ENCODE peak calls at places on chromosomes 7 and 10, in six cellular contexts. One of them, this sample, is unnamed.

GRCh38 chr10:35933940-35934636 is 292.0 kb upstream of the FZD8 start:
- DNase-seq in IMR-90: no peak
- DNase-seq in thoracic aorta: no peak
- DNase-seq in fibroblast of the aortic adventitia: no peak
- DNase-seq in WTC11: no peak
- DNase-seq in Panc1: no peak
- DNase-seq in this sample: no peak

GRCh38 chr10:1048732-1049424 is at the start of gene IDI1:
- DNase-seq in IMR-90: peak
- DNase-seq in WTC11: peak
- DNase-seq in fibroblast of the aortic adventitia: peak
- DNase-seq in thoracic aorta: peak
- DNase-seq in Panc1: peak
- DNase-seq in this sample: peak

GRCh38 chr10:32308027-32308603 is 38.8 kb downstream of the EPC1 start:
- DNase-seq in IMR-90: no peak
- DNase-seq in thoracic aorta: no peak
- DNase-seq in fibroblast of the aortic adventitia: no peak
- DNase-seq in Panc1: no peak
- DNase-seq in WTC11: no peak
- DNase-seq in this sample: no peak

GRCh38 chr7:14158111-14158510 is 168.6 kb upstream of the ETV1 start:
- DNase-seq in IMR-90: no peak
- DNase-seq in thoracic aorta: no peak
- DNase-seq in WTC11: no peak
- DNase-seq in Panc1: no peak
- DNase-seq in fibroblast of the aortic adventitia: no peak
- DNase-seq in this sample: no peak

GRCh38 chr10:114914545-114914944 is 23.4 kb upstream of the TRUB1 start:
- DNase-seq in WTC11: no peak
- DNase-seq in Panc1: no peak
- DNase-seq in fibroblast of the aortic adventitia: no peak
- DNase-seq in thoracic aorta: no peak
- DNase-seq in IMR-90: no peak
- DNase-seq in this sample: no peak

GRCh38 chr7:92417913-92418312 is 29.4 kb upstream of the GATAD1 start:
- DNase-seq in Panc1: no peak
- DNase-seq in WTC11: peak
- DNase-seq in IMR-90: no peak
- DNase-seq in thoracic aorta: no peak
- DNase-seq in fibroblast of the aortic adventitia: no peak
- DNase-seq in this sample: no peak

GRCh38 chr7:151930695-151931094 is 25.6 kb upstream of the GALNTL5 start:
- DNase-seq in thoracic aorta: no peak
- DNase-seq in WTC11: no peak
- DNase-seq in IMR-90: no peak
- DNase-seq in fibroblast of the aortic adventitia: no peak
- DNase-seq in Panc1: no peak
- DNase-seq in this sample: no peak

GRCh38 chr10:75396861-75397570 is 4.5 kb downstream of the ZNF503 start:
- DNase-seq in fibroblast of the aortic adventitia: peak
- DNase-seq in IMR-90: no peak
- DNase-seq in thoracic aorta: no peak
- DNase-seq in WTC11: peak
- DNase-seq in Panc1: no peak
- DNase-seq in this sample: peak

GRCh38 chr7:102152672-102153585 is 133.7 kb upstream of the SH2B2 start:
- DNase-seq in fibroblast of the aortic adventitia: peak
- DNase-seq in WTC11: peak
- DNase-seq in thoracic aorta: no peak
- DNase-seq in Panc1: no peak
- DNase-seq in IMR-90: peak
- DNase-seq in this sample: peak

GRCh38 chr7:21920931-21921330 is 24.8 kb downstream of the CDCA7L start:
- DNase-seq in WTC11: no peak
- DNase-seq in fibroblast of the aortic adventitia: no peak
- DNase-seq in thoracic aorta: no peak
- DNase-seq in Panc1: no peak
- DNase-seq in IMR-90: no peak
- DNase-seq in this sample: no peak

GRCh38 chr10:14698487-14699170 is 76.1 kb downstream of the FAM107B start:
- DNase-seq in WTC11: no peak
- DNase-seq in Panc1: no peak
- DNase-seq in thoracic aorta: no peak
- DNase-seq in fibroblast of the aortic adventitia: peak
- DNase-seq in IMR-90: peak
- DNase-seq in this sample: peak

GRCh38 chr10:110788620-110789385 is 82.9 kb upstream of the PDCD4 start:
- DNase-seq in WTC11: no peak
- DNase-seq in Panc1: no peak
- DNase-seq in IMR-90: no peak
- DNase-seq in thoracic aorta: no peak
- DNase-seq in fibroblast of the aortic adventitia: no peak
- DNase-seq in this sample: no peak

GRCh38 chr10:132294196-132294520 is 13.6 kb downstream of the STK32C start:
- DNase-seq in fibroblast of the aortic adventitia: no peak
- DNase-seq in thoracic aorta: no peak
- DNase-seq in Panc1: no peak
- DNase-seq in WTC11: no peak
- DNase-seq in IMR-90: no peak
- DNase-seq in this sample: no peak

GRCh38 chr10:26441491-26442214 is 3.5 kb downstream of the APBB1IP start:
- DNase-seq in WTC11: no peak
- DNase-seq in Panc1: no peak
- DNase-seq in IMR-90: no peak
- DNase-seq in fibroblast of the aortic adventitia: peak
- DNase-seq in thoracic aorta: no peak
- DNase-seq in this sample: peak

GRCh38 chr7:125670926-125671572 is 741.4 kb upstream of the POT1 start:
- DNase-seq in IMR-90: no peak
- DNase-seq in thoracic aorta: no peak
- DNase-seq in WTC11: no peak
- DNase-seq in Panc1: peak
- DNase-seq in fibroblast of the aortic adventitia: peak
- DNase-seq in this sample: peak
- TF ChIP-seq CTCF in IMR-90: peak
- TF ChIP-seq CTCF in thoracic aorta: peak
- TF ChIP-seq CTCF in WTC11: peak
- TF ChIP-seq CTCF in Panc1: peak
- TF ChIP-seq CTCF in fibroblast of the aortic adventitia: peak
- TF ChIP-seq CTCF in this sample: peak

GRCh38 chr7:142689439-142690168 is 59.7 kb upstream of the PRSS1 start:
- DNase-seq in IMR-90: no peak
- DNase-seq in fibroblast of the aortic adventitia: peak
- DNase-seq in Panc1: no peak
- DNase-seq in WTC11: no peak
- DNase-seq in thoracic aorta: no peak
- DNase-seq in this sample: no peak
- TF ChIP-seq CTCF in IMR-90: no peak
- TF ChIP-seq CTCF in fibroblast of the aortic adventitia: no peak
- TF ChIP-seq CTCF in Panc1: peak
- TF ChIP-seq CTCF in WTC11: no peak
- TF ChIP-seq CTCF in thoracic aorta: no peak
- TF ChIP-seq CTCF in this sample: peak

GRCh38 chr7:128389085-128389814 is 20.5 kb downstream of the IMPDH1 start:
- DNase-seq in thoracic aorta: no peak
- DNase-seq in Panc1: no peak
- DNase-seq in IMR-90: no peak
- DNase-seq in fibroblast of the aortic adventitia: no peak
- DNase-seq in WTC11: no peak
- DNase-seq in this sample: no peak
- TF ChIP-seq CTCF in thoracic aorta: no peak
- TF ChIP-seq CTCF in Panc1: no peak
- TF ChIP-seq CTCF in IMR-90: no peak
- TF ChIP-seq CTCF in fibroblast of the aortic adventitia: no peak
- TF ChIP-seq CTCF in WTC11: no peak
- TF ChIP-seq CTCF in this sample: no peak

DNA sequence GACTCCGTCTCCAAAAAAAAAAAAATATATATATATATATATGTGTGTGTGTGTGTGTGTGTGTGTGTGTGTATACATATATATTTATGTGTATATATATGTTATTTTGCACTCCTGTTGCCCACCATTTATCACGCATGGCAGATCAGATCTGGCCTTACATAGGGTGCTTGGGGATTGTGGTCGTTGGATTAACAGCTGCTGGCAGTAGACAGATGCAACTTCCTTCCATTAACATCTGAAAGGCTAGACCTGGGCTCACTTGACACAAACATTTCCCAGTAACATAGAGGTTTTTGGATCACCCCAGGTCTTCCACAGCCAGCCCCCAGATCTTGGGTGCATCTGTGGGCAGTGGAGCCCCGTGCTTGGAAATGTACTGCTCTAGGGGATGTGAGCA is 40.8 kb upstream of the DLD start:
- DNase-seq in fibroblast of the aortic adventitia: no peak
- DNase-seq in WTC11: no peak
- DNase-seq in Panc1: no peak
- DNase-seq in thoracic aorta: no peak
- DNase-seq in IMR-90: no peak
- DNase-seq in this sample: no peak
- TF ChIP-seq CTCF in fibroblast of the aortic adventitia: no peak
- TF ChIP-seq CTCF in WTC11: no peak
- TF ChIP-seq CTCF in Panc1: no peak
- TF ChIP-seq CTCF in thoracic aorta: no peak
- TF ChIP-seq CTCF in IMR-90: no peak
- TF ChIP-seq CTCF in this sample: no peak